ENCODE peak calls at places on chromosomes 13 and 19, in six cellular contexts. R, V, O, D, Z and A are unnamed samples.

GRCh38 chr19:7004313-7004931 is 16.8 kb downstream of the MBD3L2B start:
- DNase-seq in R (peak; percentile 36), V (no peak), O (no peak), D (no peak), Z (peak; percentile 20), A (no peak)

GRCh38 chr13:109256866-109257760 is 529.3 kb downstream of the IRS2 start:
- DNase-seq in R (peak; percentile 95), V (no peak), O (peak; percentile 97), D (no peak), Z (peak; percentile 98), A (peak; percentile 65)

GRCh38 chr19:34366670-34367423 is 1.9 kb downstream of the GPI start:
- DNase-seq in R (peak; percentile 88), V (no peak), O (peak; percentile 65), D (no peak), Z (peak; percentile 37), A (no peak)

GRCh38 chr19:47190167-47190727 is 40.8 kb downstream of the BBC3 start:
- DNase-seq in R (peak; percentile 87), V (peak; percentile 16), O (peak; percentile 75), D (peak; percentile 65), Z (peak; percentile 23), A (peak; percentile 7)

GRCh38 chr19:11560404-11560988 is 1.5 kb upstream of the ELOF1 start:
- DNase-seq in R (peak; percentile 76), V (no peak), O (peak; percentile 75), D (no peak), Z (peak; percentile 62), A (no peak)

GRCh38 chr19:48290341-48290922 is 20.6 kb downstream of the ZNF114 start:
- DNase-seq in R (peak; percentile 52), V (no peak), O (peak; percentile 81), D (no peak), Z (peak; percentile 50), A (no peak)

GRCh38 chr13:50400930-50401553 is 385.8 kb downstream of the KCNRG start:
- DNase-seq in R (peak; percentile 47), V (no peak), O (peak; percentile 84), D (no peak), Z (peak; percentile 5), A (no peak)

GRCh38 chr13:41064493-41064892 is 3.2 kb downstream of the WBP4 start:
- DNase-seq in R (peak; percentile 70), V (no peak), O (peak; percentile 83), D (no peak), Z (peak; percentile 86), A (no peak)

GRCh38 chr13:35703061-35703460 is 226.6 kb upstream of the MAB21L1 start:
- DNase-seq in R (no peak), V (no peak), O (peak; percentile 15), D (no peak), Z (no peak), A (no peak)

GRCh38 chr19:38685666-38686529 is 38.4 kb downstream of the ACTN4 start:
- DNase-seq in R (peak; percentile 77), V (no peak), O (peak; percentile 58), D (no peak), Z (peak; percentile 60), A (no peak)

GRCh38 chr19:45920458-45920857 is 5.9 kb upstream of the NANOS2 start:
- DNase-seq in R (no peak), V (no peak), O (no peak), D (no peak), Z (no peak), A (no peak)

GRCh38 chr13:43085545-43085944 is 62.2 kb downstream of the DNAJC15 start:
- DNase-seq in R (peak; percentile 61), V (no peak), O (peak; percentile 44), D (no peak), Z (peak; percentile 44), A (no peak)

GRCh38 chr13:28246891-28247290 is 108.5 kb downstream of the PAN3 start:
- DNase-seq in R (no peak), V (no peak), O (peak; percentile 9), D (no peak), Z (no peak), A (no peak)

GRCh38 chr19:29311391-29311790 is 98.4 kb upstream of the UQCRFS1 start:
- DNase-seq in R (no peak), V (no peak), O (no peak), D (no peak), Z (no peak), A (no peak)

GRCh38 chr19:36489920-36490415 is 607 bp upstream of the ZNF566 start:
- DNase-seq in R (peak; percentile 97), V (no peak), O (peak; percentile 95), D (peak; percentile 66), Z (peak; percentile 91), A (no peak)

GRCh38 chr13:100156786-100157185 is 67.9 kb downstream of the PCCA start:
- DNase-seq in R (no peak), V (no peak), O (peak; percentile 16), D (no peak), Z (no peak), A (no peak)

GRCh38 chr19:11195681-11196080 is 1.7 kb downstream of the KANK2 start:
- DNase-seq in R (no peak), V (no peak), O (no peak), D (no peak), Z (no peak), A (no peak)

GRCh38 chr13:97719759-97720158 is 233.7 kb upstream of the IPO5 start:
- DNase-seq in R (no peak), V (no peak), O (peak; percentile 8), D (no peak), Z (no peak), A (no peak)

GRCh38 chr13:73984949-73985691 is 149.1 kb downstream of the KLF12 start:
- DNase-seq in R (no peak), V (no peak), O (no peak), D (no peak), Z (no peak), A (no peak)

GRCh38 chr19:40229484-40229883 is 3.0 kb upstream of the CCNP start:
- DNase-seq in R (no peak), V (no peak), O (peak; percentile 25), D (no peak), Z (peak; percentile 35), A (no peak)

GRCh38 chr13:52599853-52600603 is 42.2 kb upstream of the HNRNPA1L2 start:
- DNase-seq in R (peak; percentile 28), V (no peak), O (peak; percentile 50), D (no peak), Z (peak; percentile 7), A (peak; percentile 23)

GRCh38 chr19:11446271-11446651 is 10.8 kb downstream of the PRKCSH start:
- DNase-seq in R (no peak), V (no peak), O (no peak), D (no peak), Z (no peak), A (no peak)

GRCh38 chr13:27211771-27212364 is 39.5 kb upstream of the RPL21 start:
- DNase-seq in R (peak; percentile 21), V (no peak), O (peak; percentile 84), D (no peak), Z (peak; percentile 80), A (no peak)

GRCh38 chr13:67390462-67391093 is 160.4 kb upstream of the PCDH9 start:
- DNase-seq in R (peak; percentile 28), V (no peak), O (peak; percentile 20), D (no peak), Z (peak; percentile 61), A (no peak)

GRCh38 chr13:112774829-112775565 is 85.2 kb downstream of the ATP11A start:
- DNase-seq in R (no peak), V (no peak), O (no peak), D (no peak), Z (no peak), A (no peak)

GRCh38 chr19:47069795-47070194 is 21.4 kb upstream of the TMEM160 start:
- DNase-seq in R (no peak), V (no peak), O (no peak), D (no peak), Z (no peak), A (no peak)

GRCh38 chr13:109665211-109665610 is 121.2 kb downstream of the IRS2 start:
- DNase-seq in R (no peak), V (no peak), O (no peak), D (no peak), Z (no peak), A (no peak)

GRCh38 chr19:7522923-7523667 is 671 bp downstream of the MCOLN1 start:
- DNase-seq in R (peak; percentile 52), V (no peak), O (peak; percentile 44), D (peak; percentile 48), Z (no peak), A (no peak)

GRCh38 chr19:55152017-55152416 is 3.0 kb upstream of the TNNT1 start:
- DNase-seq in R (no peak), V (no peak), O (peak; percentile 28), D (no peak), Z (peak; percentile 44), A (no peak)

GRCh38 chr13:52195052-52195837 is 35.8 kb upstream of the NEK3 start:
- DNase-seq in R (peak; percentile 88), V (peak; percentile 44), O (peak; percentile 66), D (peak; percentile 86), Z (peak; percentile 68), A (peak; percentile 66)

GRCh38 chr13:33931397-33931987 is 113.5 kb downstream of the RFC3 start:
- DNase-seq in R (peak; percentile 61), V (no peak), O (peak; percentile 62), D (no peak), Z (peak; percentile 2), A (no peak)